ENCODE peak calls at places on chromosomes 7 and 10, in five cellular contexts. W is CD4-positive, alpha-beta memory T cell; N is thoracic aorta; B is tibial artery; P is HCT116. E is an unnamed sample. For H3K9me3, the result is how much of the 10 kb centered on the place peaks cover.

GRCh38 chr10:119644215-119644826 is 6.9 kb upstream of the BAG3 start:
- DNase-seq in W (no peak), N (no peak), B (no peak), P (no peak), E (no peak)

GRCh38 chr10:106836923-106837322 is 327.6 kb downstream of the SORCS1 start:
- DNase-seq in W (no peak), N (no peak), B (no peak), P (no peak), E (no peak)

GRCh38 chr7:158829021-158829341 is 328 bp downstream of the ESYT2 start:
- DNase-seq in W (no peak), N (no peak), B (no peak), P (no peak), E (no peak)

GRCh38 chr10:75462865-75463264 is 31.4 kb downstream of the LRMDA start:
- DNase-seq in W (no peak), N (no peak), B (no peak), P (no peak), E (no peak)

GRCh38 chr7:36760856-36761762 is 36.8 kb upstream of the AOAH start:
- DNase-seq in W (no peak), N (no peak), B (no peak), P (no peak), E (no peak)

GRCh38 chr7:12942599-12942998 is 255.2 kb downstream of the ARL4A start:
- DNase-seq in W (no peak), N (no peak), B (no peak), P (no peak), E (no peak)

GRCh38 chr10:15106352-15107013 is 9.3 kb downstream of the RPP38 start:
- DNase-seq in W (peak), N (no peak), B (peak), P (peak), E (no peak)

GRCh38 chr10:15046626-15047025 is 2.9 kb downstream of the OLAH start:
- DNase-seq in W (no peak), N (no peak), B (no peak), P (no peak), E (no peak)

GRCh38 chr7:140640727-140641531 is at the start of gene DENND2A:
- DNase-seq in W (no peak), N (no peak), B (peak), P (no peak), E (no peak)

GRCh38 chr7:100886936-100887185 is 2.7 kb downstream of the UFSP1 start:
- DNase-seq in W (no peak), N (no peak), B (no peak), P (no peak), E (no peak)

GRCh38 chr7:45068236-45069023 is 20.3 kb downstream of the NACAD start:
- DNase-seq in W (no peak), N (no peak), B (peak), P (peak), E (no peak)

GRCh38 chr10:78952686-78953085 is 116.1 kb upstream of the ZMIZ1 start:
- DNase-seq in W (no peak), N (no peak), B (peak), P (no peak), E (no peak)

GRCh38 chr10:24762161-24762924 is 38.7 kb upstream of the ARHGAP21 start:
- DNase-seq in W (no peak), N (no peak), B (no peak), P (no peak), E (no peak)

GRCh38 chr10:61832866-61833481 is 68.5 kb upstream of the ARID5B start:
- DNase-seq in W (no peak), N (no peak), B (no peak), P (no peak), E (no peak)

GRCh38 chr10:118926903-118927302 is 102.6 kb upstream of the NANOS1 start:
- DNase-seq in W (no peak), N (no peak), B (no peak), P (no peak), E (no peak)

GRCh38 chr7:85115006-85115405 is 71.8 kb downstream of the SEMA3D start:
- DNase-seq in W (no peak), N (no peak), B (no peak), P (no peak), E (no peak)

GRCh38 chr10:71440506-71441035 is 43.9 kb downstream of the CDH23 start:
- DNase-seq in W (no peak), N (no peak), B (no peak), P (no peak), E (no peak)

GRCh38 chr10:43871004-43871439 is 222.3 kb upstream of the ZNF32 start:
- DNase-seq in W (no peak), N (no peak), B (no peak), P (no peak), E (no peak)

GRCh38 chr10:97782455-97783228 is 10.8 kb upstream of the SFRP5 start:
- DNase-seq in W (no peak), N (no peak), B (no peak), P (no peak), E (no peak)

GRCh38 chr10:124665980-124666379 is 78.2 kb downstream of the FAM53B start:
- DNase-seq in W (no peak), N (no peak), B (no peak), P (no peak), E (no peak)

GRCh38 chr10:87593702-87594101 is 66.0 kb upstream of the PAPSS2 start:
- DNase-seq in W (no peak), N (no peak), B (no peak), P (no peak), E (no peak)

GRCh38 chr10:126502481-126502880 is 114.2 kb upstream of the ADAM12 start:
- DNase-seq in W (no peak), N (no peak), B (no peak), P (no peak), E (no peak)

GRCh38 chr10:130767116-130767730 is 544.3 kb downstream of the TCERG1L start:
- DNase-seq in W (no peak), N (no peak), B (peak), P (no peak), E (peak)

GRCh38 chr10:121437596-121437995 is 160.6 kb downstream of the FGFR2 start:
- DNase-seq in W (no peak), N (no peak), B (peak), P (no peak), E (no peak)
- H3K27ac ChIP-seq in W (no peak), N (no peak), B (peak), P (no peak), E (no peak)

GRCh38 chr7:157587051-157587450 is 250.2 kb downstream of the DNAJB6 start:
- DNase-seq in W (no peak), N (no peak), B (no peak), P (no peak), E (no peak)

GRCh38 chr7:157587487-157588270 is 250.9 kb downstream of the DNAJB6 start:
- DNase-seq in W (no peak), N (no peak), B (no peak), P (no peak), E (no peak)

GRCh38 chr7:157589680-157590079 is 252.9 kb downstream of the DNAJB6 start:
- DNase-seq in W (no peak), N (no peak), B (no peak), P (no peak), E (no peak)

GRCh38 chr7:157586426-157586955 is 249.7 kb downstream of the DNAJB6 start:
- DNase-seq in W (no peak), N (no peak), B (no peak), P (no peak), E (no peak)

DNA sequence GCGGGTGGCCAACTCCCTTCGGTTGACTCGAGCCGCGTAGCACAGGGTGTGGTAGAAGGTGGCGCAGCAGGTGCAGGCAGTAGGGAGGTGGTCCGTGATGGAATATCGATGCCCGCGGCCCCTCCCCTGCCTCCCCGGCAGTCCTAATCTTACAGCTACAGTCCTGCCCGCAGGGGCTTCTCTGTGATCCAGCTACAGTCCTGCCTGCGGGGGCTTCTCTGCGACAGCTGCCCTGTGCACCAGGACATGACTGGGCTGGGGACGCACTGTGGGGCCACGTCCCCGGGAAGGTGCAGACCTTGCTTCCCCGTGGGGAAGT is 251.4 kb downstream of the DNAJB6 start:
- DNase-seq in W (no peak), N (no peak), B (no peak), P (no peak), E (no peak)
- H3K9me3 ChIP-seq in W (under half), N (under half), B (under half), P (under half), E (under half)

GRCh38 chr7:80593869-80594587 is 44.4 kb upstream of the CD36 start:
- DNase-seq in W (no peak), N (no peak), B (no peak), P (no peak), E (no peak)
- H3K27ac ChIP-seq in W (no peak), N (no peak), B (no peak), P (no peak), E (no peak)

GRCh38 chr7:98557538-98558031 is 59.5 kb upstream of the NPTX2 start:
- DNase-seq in W (no peak), N (no peak), B (peak), P (no peak), E (no peak)
- H3K9me3 ChIP-seq in W (under half), N (under half), B (under half), P (under half), E (under half)

GRCh38 chr10:51689536-51689935 is 9.9 kb downstream of the CSTF2T start:
- DNase-seq in W (no peak), N (no peak), B (no peak), P (no peak), E (no peak)

GRCh38 chr10:51687296-51687695 is 12.1 kb downstream of the CSTF2T start:
- DNase-seq in W (no peak), N (no peak), B (no peak), P (no peak), E (no peak)

GRCh38 chr10:51694369-51694768 is 5.0 kb downstream of the CSTF2T start:
- DNase-seq in W (no peak), N (no peak), B (no peak), P (no peak), E (no peak)

GRCh38 chr10:51696251-51696650 is 3.1 kb downstream of the CSTF2T start:
- DNase-seq in W (no peak), N (no peak), B (no peak), P (no peak), E (no peak)

GRCh38 chr10:51691135-51691534 is 8.3 kb downstream of the CSTF2T start:
- DNase-seq in W (no peak), N (no peak), B (no peak), P (no peak), E (no peak)
- H3K27ac ChIP-seq in W (no peak), N (no peak), B (no peak), P (no peak), E (no peak)

GRCh38 chr10:128297709-128298457 is 171.7 kb upstream of the MKI67 start:
- DNase-seq in W (no peak), N (no peak), B (no peak), P (no peak), E (no peak)
- H3K9me3 ChIP-seq in W (under half), N (under half), B (under half), P (under half), E (under half)

DNA sequence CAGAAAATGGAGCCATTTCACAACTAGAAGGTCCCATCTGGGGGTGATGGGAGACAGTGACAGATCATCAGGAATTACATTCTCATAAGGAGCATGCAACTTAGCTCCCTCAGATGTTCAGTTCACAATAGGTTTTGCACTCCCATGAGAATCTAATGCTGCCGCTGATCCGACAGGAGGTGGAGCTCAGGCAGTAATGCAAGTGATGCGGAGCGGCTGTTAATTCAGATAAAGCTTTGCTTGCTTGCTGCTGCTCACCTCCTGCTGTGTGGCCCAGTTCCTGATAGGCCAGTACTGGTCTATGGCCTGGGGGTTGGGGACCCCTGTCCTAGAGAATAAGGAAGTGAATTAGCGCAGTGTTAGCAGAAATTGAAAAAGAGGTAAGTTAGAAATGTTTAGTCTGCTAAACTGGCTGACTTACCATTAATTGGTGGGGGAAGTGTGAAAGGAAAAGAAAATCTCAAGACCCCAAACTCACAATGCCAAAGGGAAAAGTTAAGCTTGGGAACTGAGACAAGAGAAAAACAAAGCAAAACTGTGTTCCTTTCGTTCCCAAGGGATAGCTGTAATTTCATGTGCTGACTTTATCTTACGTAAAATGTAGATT is 76.4 kb downstream of the LYZL2 start:
- DNase-seq in W (no peak), N (no peak), B (no peak), P (no peak), E (no peak)
- H3K27ac ChIP-seq in W (no peak), N (no peak), B (peak), P (no peak), E (no peak)

DNA sequence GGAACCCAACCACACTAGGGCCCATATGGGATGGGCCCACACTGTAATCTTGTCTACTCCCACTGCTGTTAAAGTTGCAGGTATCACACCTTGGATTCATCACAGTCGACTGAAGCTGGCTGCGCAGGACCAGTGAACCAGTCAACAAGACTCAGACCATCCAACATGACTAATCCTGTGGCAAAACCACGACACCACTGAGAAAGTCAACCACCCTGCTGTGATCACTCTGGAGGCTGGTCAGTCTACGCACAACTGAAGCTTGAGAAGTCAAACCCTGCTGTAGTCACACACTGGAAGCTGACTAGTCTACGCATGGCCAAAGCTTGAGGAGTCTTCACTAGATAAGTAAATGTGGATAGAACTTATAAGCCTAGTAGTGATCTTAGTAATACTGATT is 9.6 kb upstream of the CYREN start:
- DNase-seq in W (no peak), N (no peak), B (peak), P (no peak), E (no peak)
- H3K9me3 ChIP-seq in W (under half), N (under half), B (under half), P (under half), E (under half)

E was measured in RWPE2.